ENCODE peak calls at places on chromosomes 5 and 9, in five cellular contexts. P, D, Z, M and A are unnamed samples.

GRCh38 chr9:120770923-120771322 is 22.3 kb downstream of the FBXW2 start:
- DNase-seq in P (no peak), D (no peak), Z (no peak), M (no peak), A (no peak)

GRCh38 chr5:126857472-126858410 is 80.8 kb downstream of the LMNB1 start:
- DNase-seq in P (no peak), D (peak; percentile 35), Z (no peak), M (no peak), A (peak; percentile 56)

GRCh38 chr9:126126807-126127206 is 199.8 kb upstream of the MVB12B start:
- DNase-seq in P (no peak), D (no peak), Z (no peak), M (no peak), A (peak; percentile 15)

GRCh38 chr5:152288917-152289595 is 116.0 kb downstream of the NMUR2 start:
- DNase-seq in P (no peak), D (no peak), Z (no peak), M (no peak), A (no peak)

GRCh38 chr9:109092051-109092580 is 27.6 kb downstream of the TMEM245 start:
- DNase-seq in P (no peak), D (no peak), Z (no peak), M (no peak), A (no peak)

GRCh38 chr9:77030045-77030444 is 10.6 kb downstream of the FOXB2 start:
- DNase-seq in P (no peak), D (no peak), Z (no peak), M (no peak), A (no peak)

GRCh38 chr5:175444060-175444904 is at the start of gene DRD1:
- DNase-seq in P (peak; percentile 67), D (peak; percentile 21), Z (peak; percentile 60), M (no peak), A (peak; percentile 82)

GRCh38 chr9:17810728-17811634 is 232.1 kb downstream of the SH3GL2 start:
- DNase-seq in P (peak; percentile 67), D (peak; percentile 66), Z (peak; percentile 50), M (no peak), A (no peak)

GRCh38 chr9:121895836-121896544 is 197.1 kb downstream of the TTLL11 start:
- DNase-seq in P (no peak), D (peak; percentile 71), Z (peak; percentile 51), M (no peak), A (no peak)

GRCh38 chr5:144798595-144798994 is 627.9 kb downstream of the KCTD16 start:
- DNase-seq in P (no peak), D (no peak), Z (peak; percentile 28), M (no peak), A (no peak)

GRCh38 chr9:2657427-2657826 is 35.8 kb downstream of the VLDLR start:
- DNase-seq in P (no peak), D (no peak), Z (no peak), M (no peak), A (no peak)

GRCh38 chr5:15645776-15646175 is 145.8 kb downstream of the FBXL7 start:
- DNase-seq in P (no peak), D (no peak), Z (peak; percentile 10), M (peak; percentile 3), A (no peak)

GRCh38 chr5:65663804-65664521 is 39.1 kb downstream of the SHLD3 start:
- DNase-seq in P (peak; percentile 23), D (peak; percentile 18), Z (peak; percentile 83), M (peak; percentile 3), A (no peak)

GRCh38 chr5:2262620-2263019 is 379.9 kb upstream of the IRX4 start:
- DNase-seq in P (no peak), D (no peak), Z (no peak), M (no peak), A (no peak)

GRCh38 chr5:16916262-16916878 is 19.7 kb downstream of the MYO10 start:
- DNase-seq in P (no peak), D (peak; percentile 93), Z (no peak), M (no peak), A (no peak)

GRCh38 chr5:127031863-127032232 is 1.5 kb upstream of the MARCHF3 start:
- DNase-seq in P (no peak), D (no peak), Z (peak; percentile 68), M (no peak), A (no peak)

GRCh38 chr5:153888781-153889180 is 149.9 kb downstream of the FAM114A2 start:
- DNase-seq in P (no peak), D (no peak), Z (no peak), M (no peak), A (no peak)

GRCh38 chr5:180399391-180399790 is 46.3 kb upstream of the GFPT2 start:
- DNase-seq in P (no peak), D (no peak), Z (no peak), M (no peak), A (no peak)

GRCh38 chr5:15938961-15939360 is 240.6 kb downstream of the MARCHF11 start:
- DNase-seq in P (no peak), D (peak; percentile 93), Z (no peak), M (no peak), A (no peak)

GRCh38 chr9:98451576-98451975 is 196.1 kb upstream of the TBC1D2 start:
- DNase-seq in P (no peak), D (no peak), Z (no peak), M (no peak), A (no peak)

GRCh38 chr5:1347571-1347970 is 2.7 kb upstream of the CLPTM1L start:
- DNase-seq in P (no peak), D (no peak), Z (no peak), M (no peak), A (no peak)

GRCh38 chr5:28234356-28234968 is 1196.1 kb upstream of the CDH9 start:
- DNase-seq in P (no peak), D (no peak), Z (no peak), M (no peak), A (no peak)

GRCh38 chr5:171495122-171495700 is 75.8 kb downstream of the FGF18 start:
- DNase-seq in P (no peak), D (no peak), Z (peak; percentile 63), M (no peak), A (no peak)

GRCh38 chr9:33517373-33517772 is 6.7 kb upstream of the ANKRD18B start:
- DNase-seq in P (no peak), D (peak; percentile 60), Z (peak; percentile 29), M (no peak), A (no peak)

GRCh38 chr5:82765765-82766164 is 311.4 kb downstream of the TMEM167A start:
- DNase-seq in P (no peak), D (no peak), Z (no peak), M (no peak), A (no peak)
- H3K23ac ChIP-seq in P (no peak overlapping the region), D (no peak overlapping the region), Z (no peak overlapping the region), M (no peak overlapping the region), A (no peak overlapping the region)

DNA sequence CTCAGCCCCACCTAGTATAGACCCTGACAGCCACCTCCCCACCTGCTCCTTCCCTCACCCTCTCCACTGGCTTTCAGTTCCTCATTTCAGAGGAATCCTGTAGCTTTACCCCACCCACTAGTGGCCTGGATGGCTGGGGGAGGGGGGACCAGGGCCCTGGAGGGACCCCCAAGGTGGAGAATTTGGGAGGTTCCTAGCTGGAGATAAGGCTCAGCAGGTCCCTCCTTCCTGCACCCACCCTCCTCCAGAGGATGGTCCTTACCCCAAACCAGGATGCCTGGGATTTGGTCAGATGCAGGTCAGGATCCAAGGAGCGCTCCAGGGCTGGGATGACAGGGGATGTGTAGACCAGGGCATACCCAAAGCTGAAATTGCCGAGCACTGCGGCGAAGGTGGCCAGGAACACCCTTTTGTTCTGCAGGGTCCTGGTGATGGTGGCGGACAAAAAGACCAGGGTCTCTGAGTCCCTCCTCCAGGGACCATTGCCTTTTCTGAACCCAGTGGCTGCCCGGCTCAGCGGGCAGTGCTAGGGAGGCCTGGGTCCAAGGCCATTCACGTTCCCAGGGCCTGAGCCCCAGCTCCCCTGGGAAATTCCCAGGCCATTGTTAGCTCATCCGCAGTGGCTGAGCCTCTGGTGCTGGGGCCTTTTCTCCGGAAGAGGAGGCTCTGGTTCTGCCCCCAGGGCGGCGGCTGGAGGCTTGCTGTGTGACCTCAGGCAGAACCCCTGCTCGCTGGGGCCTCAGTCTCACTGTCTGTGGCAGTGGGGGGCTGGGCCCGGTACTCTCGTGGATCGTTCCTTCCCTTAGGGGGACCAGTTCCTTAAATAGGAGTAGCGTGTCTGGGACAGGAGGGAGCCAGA is 678 bp downstream of the SLC2A6 start:
- DNase-seq in P (peak; percentile 39), D (peak; percentile 17), Z (peak; percentile 73), M (no peak), A (no peak)
- H3K9ac ChIP-seq in P (peak overlapping the region; percentile 92), D (peak overlapping the region; percentile 36), Z (peak overlapping the region; percentile 93), M (peak overlapping the region; percentile 37), A (peak overlapping the region; percentile 66)

GRCh38 chr9:89711866-89712265 is 107.1 kb downstream of the GADD45G start:
- DNase-seq in P (no peak), D (no peak), Z (no peak), M (no peak), A (no peak)
- H3K23ac ChIP-seq in P (no peak overlapping the region), D (no peak overlapping the region), Z (no peak overlapping the region), M (no peak overlapping the region), A (no peak overlapping the region)

DNA sequence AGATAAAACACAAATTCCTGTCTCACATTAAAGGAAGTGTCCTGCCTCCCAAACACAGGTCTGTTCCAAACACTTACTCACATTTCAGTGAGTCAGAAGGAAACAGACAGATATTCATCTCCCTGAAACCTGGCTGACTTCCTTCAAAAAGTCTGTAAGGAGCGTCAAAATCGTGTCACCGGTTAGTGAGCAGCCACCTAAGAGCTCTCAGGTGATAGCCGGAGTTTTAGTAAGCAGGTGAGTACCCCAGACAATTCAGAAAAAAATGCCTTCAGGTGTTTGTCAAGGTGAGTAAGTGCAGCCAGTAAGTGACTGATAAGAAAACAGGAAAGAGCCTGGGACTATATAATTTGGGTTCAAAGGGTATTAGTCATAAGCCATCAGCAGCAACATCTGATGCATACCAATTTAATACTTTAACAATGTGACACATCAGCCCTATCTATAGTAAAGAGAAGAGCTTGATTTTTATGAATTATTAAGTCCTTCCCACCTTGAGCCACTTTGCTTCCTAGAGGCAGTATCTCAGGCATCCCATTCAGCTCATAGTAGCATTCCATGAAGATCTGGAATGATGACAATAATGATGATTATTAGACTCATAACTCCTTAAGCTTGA is 1.3 kb upstream of the ITGA2 start:
- DNase-seq in P (no peak), D (peak; percentile 68), Z (peak; percentile 37), M (no peak), A (no peak)
- H3K9ac ChIP-seq in P (no peak overlapping the region), D (no peak overlapping the region), Z (no peak overlapping the region), M (no peak overlapping the region), A (no peak overlapping the region)

GRCh38 chr9:113454914-113455761 is 8.4 kb upstream of the RGS3 start:
- DNase-seq in P (no peak), D (peak; percentile 93), Z (peak; percentile 96), M (no peak), A (no peak)
- H3K23ac ChIP-seq in P (no peak overlapping the region), D (peak overlapping the region; percentile 85), Z (no peak overlapping the region), M (no peak overlapping the region), A (no peak overlapping the region)

DNA sequence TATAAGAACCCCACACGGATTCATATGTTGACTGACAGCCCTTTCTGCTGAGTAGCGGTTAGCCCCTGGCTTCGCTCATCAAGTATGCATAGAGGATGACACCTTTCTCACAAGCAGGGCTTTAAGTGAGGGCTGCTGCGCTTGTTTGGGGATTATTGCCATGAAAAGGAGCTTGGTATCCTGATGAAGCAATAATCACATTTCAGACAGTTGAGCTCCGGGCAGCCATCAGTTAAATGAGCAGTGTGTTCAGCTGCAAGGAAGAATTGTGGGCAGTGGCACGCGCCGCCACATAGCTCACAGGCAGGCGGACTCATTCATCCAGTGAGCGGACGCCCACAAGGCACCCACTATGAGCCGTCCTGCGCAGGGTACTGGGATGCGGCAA is 77.6 kb downstream of the NEK6 start:
- DNase-seq in P (no peak), D (no peak), Z (no peak), M (no peak), A (no peak)
- H3K9ac ChIP-seq in P (no peak overlapping the region), D (no peak overlapping the region), Z (no peak overlapping the region), M (no peak overlapping the region), A (no peak overlapping the region)